ENCODE peak calls at places on chromosome 10, in eight cellular contexts. A, B, Y, R, Z, M, E and F are unnamed samples.

GRCh38 chr10:43054593-43054992 is 22.3 kb upstream of the RET start:
- DNase-seq in A (no peak), M (no peak), B (no peak), R (no peak), E (no peak), Z (no peak), Y (no peak), F (no peak)

GRCh38 chr10:28120795-28121194 is 121.9 kb upstream of the ODAD2 start:
- DNase-seq in B (no peak), M (no peak), E (no peak), Y (no peak), Z (no peak), R (no peak), A (no peak), F (no peak)

GRCh38 chr10:79132681-79133381 is 64.1 kb downstream of the ZMIZ1 start:
- DNase-seq in Z (no peak), A (no peak), Y (no peak), B (peak), R (no peak), E (no peak), M (no peak), F (no peak)

GRCh38 chr10:94349327-94349726 is 13.4 kb downstream of the NOC3L start:
- DNase-seq in B (no peak), Z (no peak), M (no peak), A (no peak), Y (no peak), R (no peak), E (no peak), F (no peak)

GRCh38 chr10:3935933-3936359 is 150.9 kb upstream of the KLF6 start:
- DNase-seq in M (no peak), R (no peak), B (no peak), A (no peak), Z (no peak), E (peak), Y (peak), F (no peak)

GRCh38 chr10:133260895-133261725 is 15.6 kb downstream of the ADAM8 start:
- DNase-seq in Y (peak), B (peak), E (no peak), R (peak), Z (no peak), M (no peak), A (peak), F (no peak)

GRCh38 chr10:114499630-114500190 is 95.4 kb upstream of the AFAP1L2 start:
- DNase-seq in Z (no peak), M (no peak), R (no peak), A (peak), Y (no peak), E (no peak), B (no peak), F (no peak)

GRCh38 chr10:31929986-31930675 is 1.5 kb upstream of the ARHGAP12 start:
- DNase-seq in A (no peak), M (no peak), Z (no peak), R (no peak), Y (no peak), E (no peak), B (no peak), F (no peak)

GRCh38 chr10:119452396-119452795 is 90.1 kb downstream of the RGS10 start:
- DNase-seq in M (no peak), Y (no peak), E (no peak), R (no peak), A (no peak), Z (no peak), B (no peak), F (no peak)

GRCh38 chr10:32961892-32962369 is 3.9 kb upstream of the ITGB1 start:
- DNase-seq in M (no peak), B (no peak), Y (peak), Z (peak), E (peak), A (peak), R (peak), F (no peak)

GRCh38 chr10:86648706-86649426 is 5.5 kb upstream of the OPN4 start:
- DNase-seq in Z (peak), A (peak), R (no peak), M (no peak), Y (peak), B (no peak), E (peak), F (no peak)

GRCh38 chr10:68879628-68880027 is 21.5 kb upstream of the DDX50 start:
- DNase-seq in B (no peak), Y (no peak), A (no peak), M (no peak), Z (no peak), R (no peak), E (no peak), F (no peak)

GRCh38 chr10:18221123-18221522 is 80.9 kb downstream of the CACNB2 start:
- DNase-seq in E (no peak), A (no peak), M (no peak), Y (peak), B (no peak), Z (peak), R (no peak), F (no peak)

GRCh38 chr10:103598654-103599115 is 105.2 kb downstream of the NEURL1 start:
- DNase-seq in Z (peak), B (peak), R (peak), M (no peak), E (peak), A (peak), Y (peak), F (peak)

GRCh38 chr10:120980316-120980975 is 129.3 kb downstream of the WDR11 start:
- DNase-seq in B (no peak), Y (no peak), R (peak), E (no peak), M (no peak), Z (no peak), A (no peak), F (peak)

GRCh38 chr10:103111031-103111917 is 81.8 kb downstream of the NT5C2 start:
- DNase-seq in E (peak), R (peak), M (peak), Z (peak), B (no peak), Y (peak), A (no peak), F (no peak)

GRCh38 chr10:122294511-122295422 is 23.7 kb downstream of the BTBD16 start:
- DNase-seq in E (no peak), M (no peak), B (no peak), A (no peak), Z (no peak), R (no peak), Y (no peak), F (no peak)

GRCh38 chr10:12768156-12768731 is 233.3 kb downstream of the CCDC3 start:
- DNase-seq in R (peak), Z (peak), Y (peak), B (no peak), A (no peak), E (peak), M (no peak), F (no peak)

GRCh38 chr10:4006848-4007247 is 221.8 kb upstream of the KLF6 start:
- DNase-seq in A (no peak), Y (peak), R (no peak), B (no peak), E (peak), Z (peak), M (no peak), F (no peak)

GRCh38 chr10:28631896-28632596 is 45.3 kb upstream of the BAMBI start:
- DNase-seq in A (no peak), E (peak), Y (peak), Z (peak), R (no peak), M (no peak), B (no peak), F (no peak)

GRCh38 chr10:73828166-73828565 is 16.8 kb upstream of the NDST2 start:
- DNase-seq in R (no peak), M (no peak), A (no peak), Y (no peak), E (no peak), B (no peak), Z (no peak), F (no peak)

GRCh38 chr10:73215749-73216148 is 31.3 kb downstream of the DNAJC9 start:
- DNase-seq in R (no peak), E (no peak), Z (no peak), M (no peak), B (no peak), Y (no peak), A (no peak), F (no peak)

GRCh38 chr10:21424511-21424910 is 101.0 kb downstream of the SKIDA1 start:
- DNase-seq in B (no peak), A (no peak), R (no peak), E (peak), Y (peak), Z (peak), M (no peak), F (no peak)

GRCh38 chr10:93115661-93116383 is 42.1 kb downstream of the CYP26A1 start:
- DNase-seq in R (peak), Z (peak), Y (peak), E (peak), A (peak), M (peak), B (peak), F (peak)

GRCh38 chr10:3785849-3786290 is 861 bp upstream of the KLF6 start:
- DNase-seq in A (peak), B (no peak), E (peak), M (no peak), Y (peak), Z (peak), R (peak), F (peak)

GRCh38 chr10:87504307-87504666 is 406 bp upstream of the MINPP1 start:
- DNase-seq in M (no peak), E (no peak), R (no peak), Y (no peak), A (no peak), B (no peak), Z (no peak), F (no peak)

GRCh38 chr10:131726460-131726861 is 174.3 kb upstream of the PPP2R2D start:
- DNase-seq in Z (no peak), Y (no peak), A (no peak), R (peak), E (no peak), M (no peak), B (no peak), F (peak)

GRCh38 chr10:49596493-49596809 is 13.7 kb upstream of the SLC18A3 start:
- DNase-seq in M (no peak), B (no peak), E (no peak), Z (no peak), R (no peak), Y (no peak), A (no peak), F (no peak)

GRCh38 chr10:77537720-77538373 is 99.8 kb downstream of the KCNMA1 start:
- DNase-seq in M (no peak), Y (peak), B (no peak), Z (peak), R (no peak), A (no peak), E (peak), F (no peak)

GRCh38 chr10:125156739-125157472 is 3.5 kb downstream of the CTBP2 start:
- DNase-seq in B (no peak), R (no peak), M (no peak), E (no peak), Z (no peak), A (no peak), Y (no peak), F (no peak)

GRCh38 chr10:60816624-60817023 is 38.3 kb downstream of the CDK1 start:
- DNase-seq in A (peak), M (peak), E (peak), B (peak), Y (peak), R (peak), Z (peak), F (no peak)

GRCh38 chr10:78780551-78780961 is 288.2 kb upstream of the ZMIZ1 start:
- DNase-seq in A (no peak), M (no peak), Y (no peak), Z (no peak), R (no peak), E (no peak), B (no peak), F (no peak)

GRCh38 chr10:59176241-59177030 is at the start of gene PHYHIPL:
- DNase-seq in E (no peak), Y (no peak), B (no peak), Z (no peak), A (no peak), R (peak), M (no peak), F (peak)

GRCh38 chr10:59177031-59177861 is 803 bp downstream of the PHYHIPL start:
- DNase-seq in E (peak), R (peak), Y (peak), A (no peak), M (no peak), Z (peak), B (no peak), F (peak)

GRCh38 chr10:59172567-59172966 is 3.9 kb upstream of the PHYHIPL start:
- DNase-seq in M (no peak), B (no peak), Y (no peak), R (no peak), A (no peak), Z (no peak), E (no peak), F (no peak)

GRCh38 chr10:59175538-59176240 is 754 bp upstream of the PHYHIPL start:
- DNase-seq in E (no peak), Z (no peak), Y (no peak), R (peak), B (no peak), A (no peak), M (no peak), F (peak)

GRCh38 chr10:59173414-59173813 is 3.0 kb upstream of the PHYHIPL start:
- DNase-seq in M (no peak), Z (no peak), A (no peak), Y (no peak), B (no peak), E (no peak), R (no peak), F (no peak)
- H3K4me2 ChIP-seq in M (no peak), Z (no peak), A (no peak), Y (no peak), B (no peak), E (no peak), R (no peak), F (no peak)

GRCh38 chr10:8130973-8131911 is 76.8 kb downstream of the GATA3 start:
- DNase-seq in Y (peak), M (peak), Z (peak), E (peak), R (no peak), B (no peak), A (peak), F (no peak)
- H3K4me2 ChIP-seq in Y (no peak), M (peak), Z (no peak), E (peak), R (no peak), B (no peak), A (peak), F (no peak)

GRCh38 chr10:106765355-106765754 is 399.2 kb downstream of the SORCS1 start:
- DNase-seq in B (no peak), R (peak), M (no peak), Y (no peak), Z (no peak), A (no peak), E (no peak), F (peak)
- H3K4me2 ChIP-seq in B (no peak), R (no peak), M (no peak), Y (no peak), Z (no peak), A (no peak), E (no peak), F (no peak)

GRCh38 chr10:88987840-88988239 is 2.8 kb upstream of the FAS start:
- DNase-seq in M (no peak), B (no peak), Z (no peak), Y (no peak), E (no peak), A (no peak), R (no peak), F (no peak)
- H3K4me2 ChIP-seq in M (peak), B (no peak), Z (no peak), Y (no peak), E (no peak), A (no peak), R (no peak), F (no peak)

GRCh38 chr10:124155781-124156401 is 62.5 kb upstream of the CHST15 start:
- DNase-seq in Z (no peak), B (no peak), Y (peak), M (no peak), A (peak), R (no peak), E (peak), F (no peak)
- H3K4me2 ChIP-seq in Z (no peak), B (no peak), Y (peak), M (no peak), A (peak), R (no peak), E (peak), F (no peak)